ENCODE peak calls at places on chromosomes 3 and 15, in four cellular contexts. Z is ovary, V is cardiac muscle cell, D is fibroblast of pulmonary artery. S is an unnamed sample.

GRCh38 chr3:155093261-155093660 is 13.1 kb downstream of the MME start:
- DNase-seq in Z (no peak), V (no peak), D (no peak), S (no peak)

GRCh38 chr3:930866-931265 is 162.0 kb upstream of the CNTN6 start:
- DNase-seq in Z (no peak), V (no peak), D (no peak), S (no peak)

GRCh38 chr15:60469893-60470641 is 8.9 kb downstream of the ICE2 start:
- DNase-seq in Z (no peak), V (peak), D (peak), S (no peak)

GRCh38 chr3:174000675-174001074 is 603.1 kb downstream of the NLGN1 start:
- DNase-seq in Z (no peak), V (no peak), D (no peak), S (no peak)

GRCh38 chr3:167318306-167318705 is 61.8 kb downstream of the ZBBX start:
- DNase-seq in Z (no peak), V (no peak), D (no peak), S (no peak)

GRCh38 chr3:151015762-151016161 is 43.2 kb upstream of the CLRN1 start:
- DNase-seq in Z (no peak), V (peak), D (peak), S (no peak)

GRCh38 chr3:20480771-20481170 is 294.8 kb upstream of the SGO1 start:
- DNase-seq in Z (no peak), V (peak), D (peak), S (no peak)

GRCh38 chr3:13500133-13500885 is 20.2 kb downstream of the HDAC11 start:
- DNase-seq in Z (no peak), V (peak), D (peak), S (no peak)

GRCh38 chr15:40550381-40551037 is 14.3 kb downstream of the CCDC32 start:
- DNase-seq in Z (no peak), V (no peak), D (no peak), S (no peak)

GRCh38 chr3:142022381-142022780 is 127.0 kb downstream of the TFDP2 start:
- DNase-seq in Z (no peak), V (peak), D (peak), S (no peak)

GRCh38 chr15:53312707-53313106 is 446.8 kb downstream of the WDR72 start:
- DNase-seq in Z (no peak), V (no peak), D (no peak), S (no peak)

DNA sequence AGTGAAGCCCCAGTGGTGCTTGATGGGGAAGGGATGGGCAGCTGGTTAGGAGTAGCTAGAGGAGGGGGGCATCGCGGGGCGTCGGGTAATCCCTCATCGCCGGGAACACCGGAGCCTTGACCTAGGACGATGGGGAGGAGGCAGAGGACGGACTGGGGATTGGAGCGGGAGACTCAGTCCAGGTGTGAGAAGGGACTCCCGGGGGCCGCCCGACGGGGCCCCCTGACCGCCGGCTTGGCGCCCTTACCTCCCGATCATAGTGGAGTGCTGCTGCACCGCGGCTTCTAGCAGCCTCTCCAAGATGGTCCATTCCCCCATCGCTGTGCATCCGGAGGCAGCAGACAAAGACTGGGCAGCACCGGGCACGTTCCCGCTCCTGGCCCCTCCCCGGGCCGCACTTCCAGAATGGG is 622 bp downstream of the GJD2 start:
- DNase-seq in Z (no peak), V (no peak), D (no peak), S (no peak)
- H3K4me3 ChIP-seq in Z (no peak), V (peak), D (no peak), S (no peak)

DNA sequence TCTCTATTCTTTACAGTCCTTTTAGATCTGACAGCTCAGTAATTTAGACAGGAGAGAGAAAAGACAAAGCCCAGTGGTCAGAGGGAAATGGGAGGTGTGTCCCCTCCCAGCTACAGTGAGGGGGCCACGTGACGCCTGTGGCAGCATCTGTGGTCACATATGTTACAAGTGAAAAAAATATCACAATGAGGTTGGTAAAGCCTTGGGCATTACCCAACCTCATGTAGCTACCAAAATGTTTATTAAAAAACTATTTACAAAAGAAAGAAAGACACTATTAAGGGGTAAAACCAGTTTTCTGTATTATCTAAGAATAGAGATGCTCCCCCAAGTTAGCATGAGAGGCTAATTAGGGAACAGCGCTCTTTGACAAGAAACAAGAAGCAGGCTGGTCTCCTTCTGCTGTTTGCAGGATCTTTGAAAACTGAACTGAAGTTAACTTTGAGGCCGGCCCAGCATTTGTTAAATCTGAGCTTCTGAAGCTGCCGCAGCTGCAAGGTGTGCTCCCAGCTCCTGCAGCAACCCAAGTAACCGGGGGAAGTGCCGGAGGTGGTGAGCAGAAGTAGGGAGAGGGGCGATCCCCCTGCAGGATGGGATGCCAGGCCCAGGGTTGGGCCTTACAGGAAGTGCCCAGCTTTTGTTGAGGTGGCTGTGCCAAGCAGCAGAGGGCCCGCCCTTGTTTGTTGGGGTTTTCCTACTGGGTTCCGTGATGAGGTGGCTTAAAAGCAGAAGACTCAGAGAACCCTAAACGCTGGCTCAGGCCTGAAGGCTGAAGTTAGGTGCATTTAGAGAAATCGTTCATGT is 42.6 kb upstream of the PLCL2 start:
- DNase-seq in Z (no peak), V (no peak), D (no peak), S (peak)
- H3K4me3 ChIP-seq in Z (no peak), V (no peak), D (no peak), S (no peak)

DNA sequence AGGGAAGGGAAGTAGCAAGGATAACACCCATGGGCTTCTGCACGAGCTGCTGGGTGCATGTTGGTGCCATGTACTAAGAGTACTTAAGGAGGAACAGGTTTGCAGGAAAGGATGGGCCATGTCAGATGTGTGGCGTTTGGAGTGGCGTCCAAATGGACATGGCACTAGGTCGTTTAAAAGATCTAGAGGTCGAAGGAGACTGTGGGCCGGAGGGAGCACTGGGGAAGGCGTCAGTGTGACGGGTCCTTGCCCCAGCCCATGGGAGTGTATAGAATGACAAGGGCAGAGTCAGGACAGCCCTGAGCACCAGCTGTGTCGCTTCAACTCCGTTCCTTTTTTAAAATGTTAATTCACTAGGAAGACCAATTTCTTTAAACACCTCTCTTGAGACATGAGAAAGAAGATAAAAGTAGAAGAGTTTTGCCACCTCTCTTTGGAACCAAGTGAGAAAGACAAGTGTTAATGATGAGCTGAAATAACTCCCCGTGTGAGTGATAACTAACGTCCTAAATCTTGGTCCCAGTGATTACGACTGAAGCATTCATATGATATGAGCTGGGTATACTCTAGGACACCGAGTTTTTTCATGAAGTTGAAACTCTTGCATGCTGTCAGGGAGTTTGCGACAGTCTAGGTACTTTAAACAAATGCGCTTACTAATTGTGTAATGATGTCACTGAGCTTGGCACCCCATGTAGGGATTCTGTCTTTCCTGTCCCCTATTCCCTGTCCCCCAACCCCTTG is 23.8 kb downstream of the LYSMD4 start:
- DNase-seq in Z (no peak), V (no peak), D (no peak), S (no peak)
- H3K4me3 ChIP-seq in Z (no peak), V (no peak), D (no peak), S (no peak)

DNA sequence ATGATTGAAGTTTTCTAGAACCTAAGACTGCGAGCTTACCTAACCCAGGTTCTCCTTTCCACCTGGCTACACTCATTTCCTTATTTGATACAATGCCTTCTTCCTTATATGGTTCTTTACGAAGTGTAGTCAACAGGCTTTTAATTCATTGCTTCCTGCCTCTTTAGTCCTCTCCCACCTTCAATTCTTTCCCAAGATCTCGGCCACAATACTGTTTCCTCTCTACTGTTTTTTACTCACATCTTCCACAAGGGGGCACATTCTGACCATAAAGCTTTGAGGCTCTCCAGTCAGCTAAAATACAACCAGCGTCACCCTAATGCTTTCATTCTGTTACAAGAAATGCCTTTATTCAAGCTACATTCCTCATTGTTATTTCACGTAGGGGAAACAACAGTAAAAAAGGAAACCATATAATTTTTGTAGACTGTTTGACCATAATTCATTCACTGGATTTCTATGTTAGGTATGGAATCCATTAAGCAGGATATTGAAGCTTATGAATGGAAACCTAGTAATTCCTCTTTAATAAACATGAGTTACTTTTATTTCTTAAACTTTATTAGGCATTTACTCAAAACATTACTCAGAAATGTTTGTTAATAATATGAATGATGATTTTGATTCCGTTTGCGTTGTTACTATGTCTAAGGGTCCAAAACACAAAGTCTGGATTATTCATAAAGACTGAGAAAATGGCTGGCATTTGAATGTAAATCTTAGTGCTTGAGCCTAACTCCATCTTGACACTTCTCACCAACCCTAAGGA is 29.5 kb upstream of the VEPH1 start:
- DNase-seq in Z (no peak), V (peak), D (peak), S (no peak)
- H3K4me3 ChIP-seq in Z (no peak), V (no peak), D (peak), S (no peak)

DNA sequence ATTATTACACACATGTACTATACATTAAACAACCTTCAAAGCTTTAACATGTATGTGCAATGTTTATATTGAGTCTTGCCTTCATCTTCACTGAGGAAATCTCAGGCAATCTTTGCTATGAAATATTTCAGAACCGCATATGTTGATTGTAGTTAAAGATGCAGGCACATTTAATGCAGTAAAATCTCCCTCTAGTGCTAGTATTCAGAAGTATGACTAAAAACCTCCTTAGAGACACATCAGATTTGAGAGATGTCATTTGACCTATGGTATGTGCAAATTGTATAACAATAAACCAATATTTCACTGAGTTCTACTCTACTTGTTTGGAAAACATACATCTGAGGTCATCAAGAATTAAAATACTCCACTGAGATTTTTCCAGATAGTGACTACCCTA is 123.8 kb upstream of the C15orf61 start:
- DNase-seq in Z (no peak), V (no peak), D (no peak), S (no peak)
- H3K4me3 ChIP-seq in Z (no peak), V (no peak), D (no peak), S (no peak)

GRCh38 chr3:23808525-23808924 is 2.8 kb downstream of the UBE2E1 start:
- DNase-seq in Z (no peak), V (no peak), D (no peak), S (no peak)
- H3K4me3 ChIP-seq in Z (no peak), V (peak), D (no peak), S (no peak)

GRCh38 chr3:64214002-64214696 is 11.1 kb downstream of the PRICKLE2 start:
- DNase-seq in Z (peak), V (peak), D (peak), S (peak)
- H3K4me3 ChIP-seq in Z (peak), V (no peak), D (peak), S (peak)